ENCODE peak calls at places on chromosomes 5 and 9, in nine cellular contexts. G is SK-MEL-5; T is NCI-H1092 treated with DMSO at 0.1 percent for 48 hours; P is T-helper 1 cell; F is cardiac septum; A is fibroblast of pulmonary artery; H is GDM1; D is midbrain; W is activated T-cell treated with anti-CD3 and anti-CD28 coated beads, Interleukin-2, amount 50 U/mL, for 72 hours. O is an unnamed sample.

GRCh38 chr5:129118405-129118804 is 23.9 kb downstream of the ISOC1 start:
- DNase-seq in G (no peak), T (peak; percentile 6), P (no peak), F (no peak), A (no peak), H (no peak), D (no peak), W (no peak), O (no peak)

GRCh38 chr9:9122230-9122875 is 1322.8 kb upstream of the DMAC1 start:
- DNase-seq in G (no peak), T (no peak), P (no peak), F (no peak), A (no peak), H (no peak), D (no peak), W (no peak), O (no peak)

GRCh38 chr9:2017209-2017458 is 2.0 kb downstream of the SMARCA2 start:
- DNase-seq in G (no peak), T (no peak), P (no peak), F (no peak), A (no peak), H (no peak), D (no peak), W (no peak), O (peak; percentile 75)

GRCh38 chr5:159105318-159106053 is 5.8 kb upstream of the EBF1 start:
- DNase-seq in G (no peak), T (no peak), P (no peak), F (no peak), A (no peak), H (no peak), D (no peak), W (no peak), O (no peak)

GRCh38 chr9:5832543-5833529 is at the start of gene ERMP1:
- DNase-seq in G (peak; percentile 74), T (peak; percentile 94), P (peak; percentile 70), F (peak; percentile 93), A (peak; percentile 83), H (peak; percentile 83), D (peak; percentile 93), W (peak; percentile 92), O (peak; percentile 81)

GRCh38 chr5:54881286-54882005 is 103.9 kb downstream of the ESM1 start:
- DNase-seq in G (no peak), T (no peak), P (no peak), F (no peak), A (no peak), H (no peak), D (no peak), W (peak; percentile 63), O (no peak)

GRCh38 chr9:7286101-7286500 is 513.5 kb downstream of the DMAC1 start:
- DNase-seq in G (peak; percentile 62), T (no peak), P (no peak), F (no peak), A (no peak), H (no peak), D (no peak), W (no peak), O (no peak)

GRCh38 chr5:2680979-2681378 is 70.5 kb downstream of the IRX2 start:
- DNase-seq in G (no peak), T (no peak), P (no peak), F (peak; percentile 19), A (no peak), H (no peak), D (no peak), W (no peak), O (no peak)

GRCh38 chr9:70220216-70220615 is 38.6 kb upstream of the SMC5 start:
- DNase-seq in G (no peak), T (no peak), P (no peak), F (no peak), A (no peak), H (no peak), D (no peak), W (no peak), O (no peak)

GRCh38 chr5:35009059-35009458 is 38.7 kb downstream of the AGXT2 start:
- DNase-seq in G (no peak), T (no peak), P (no peak), F (no peak), A (no peak), H (no peak), D (no peak), W (no peak), O (no peak)

GRCh38 chr5:142356318-142356715 is 31.5 kb upstream of the SPRY4 start:
- DNase-seq in G (peak; percentile 44), T (no peak), P (no peak), F (no peak), A (peak; percentile 78), H (no peak), D (no peak), W (no peak), O (no peak)

GRCh38 chr5:91885291-91886265 is 502.5 kb upstream of the ARRDC3 start:
- DNase-seq in G (no peak), T (peak; percentile 33), P (no peak), F (no peak), A (no peak), H (no peak), D (no peak), W (no peak), O (no peak)

O was measured in anterior cingulate cortex.